ENCODE peak calls at places on chromosomes 4 and X, in seven cellular contexts. M, O, K, C, H, G and I are unnamed samples.

GRCh38 chrX:30308263-30309138 is 689 bp downstream of the NR0B1 start:
- DNase-seq in M (no peak), O (no peak), K (no peak), C (no peak), H (no peak), G (peak; percentile 44), I (no peak)

GRCh38 chrX:15908891-15909290 is 54.3 kb upstream of the AP1S2 start:
- DNase-seq in M (no peak), O (no peak), K (peak; percentile 21), C (no peak), H (no peak), G (peak; percentile 54), I (no peak)

GRCh38 chr4:33107813-33108212 is 2387.6 kb downstream of the PCDH7 start:
- DNase-seq in M (no peak), O (no peak), K (no peak), C (no peak), H (peak; percentile 32), G (no peak), I (no peak)

GRCh38 chr4:110458494-110459266 is 17.3 kb upstream of the ENPEP start:
- DNase-seq in M (no peak), O (no peak), K (no peak), C (no peak), H (no peak), G (no peak), I (no peak)

GRCh38 chr4:72473434-72473900 is 95.6 kb downstream of the ADAMTS3 start:
- DNase-seq in M (no peak), O (no peak), K (peak; percentile 49), C (no peak), H (no peak), G (no peak), I (no peak)

GRCh38 chr4:10013722-10014121 is 7.6 kb downstream of the SLC2A9 start:
- DNase-seq in M (no peak), O (peak; percentile 74), K (peak; percentile 57), C (no peak), H (no peak), G (peak; percentile 75), I (peak; percentile 42)

GRCh38 chr4:114598191-114599121 is at the start of gene UGT8:
- DNase-seq in M (peak; percentile 24), O (peak; percentile 85), K (peak; percentile 2), C (no peak), H (no peak), G (peak; percentile 87), I (peak; percentile 73)

GRCh38 chr4:107891299-107891698 is 40.0 kb upstream of the CYP2U1 start:
- DNase-seq in M (no peak), O (no peak), K (no peak), C (no peak), H (no peak), G (no peak), I (no peak)

GRCh38 chr4:7699040-7699439 is 240.6 kb downstream of the AFAP1 start:
- DNase-seq in M (peak; percentile 96), O (no peak), K (peak; percentile 35), C (peak; percentile 80), H (peak; percentile 82), G (no peak), I (no peak)

DNA sequence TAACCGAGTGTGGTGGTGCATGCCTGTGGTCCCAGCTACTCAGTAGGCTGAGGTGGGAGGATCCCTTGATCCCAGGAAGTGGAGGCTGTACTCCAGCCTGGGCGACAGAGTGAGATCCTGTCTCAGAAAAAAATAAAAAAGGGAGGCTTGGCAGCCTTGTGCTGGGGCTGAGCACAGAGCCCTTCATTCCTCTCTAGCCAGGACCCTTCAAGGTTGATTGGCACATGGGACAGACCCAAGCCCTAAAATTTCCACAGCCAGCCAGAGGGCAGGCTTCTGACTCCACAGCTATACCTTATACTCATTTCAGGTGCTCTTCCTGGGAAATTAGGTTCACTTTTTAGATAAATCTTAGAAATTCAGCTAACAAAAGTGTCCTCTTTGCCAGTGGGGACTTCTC is 553.0 kb upstream of the CPEB2 start:
- DNase-seq in M (no peak), O (no peak), K (no peak), C (no peak), H (no peak), G (no peak), I (no peak)
- H3K4me3 ChIP-seq in M (no peak overlapping the region), O (no peak overlapping the region), K (no peak overlapping the region), C (no peak overlapping the region), H (no peak overlapping the region), G (no peak overlapping the region), I (no peak overlapping the region)

DNA sequence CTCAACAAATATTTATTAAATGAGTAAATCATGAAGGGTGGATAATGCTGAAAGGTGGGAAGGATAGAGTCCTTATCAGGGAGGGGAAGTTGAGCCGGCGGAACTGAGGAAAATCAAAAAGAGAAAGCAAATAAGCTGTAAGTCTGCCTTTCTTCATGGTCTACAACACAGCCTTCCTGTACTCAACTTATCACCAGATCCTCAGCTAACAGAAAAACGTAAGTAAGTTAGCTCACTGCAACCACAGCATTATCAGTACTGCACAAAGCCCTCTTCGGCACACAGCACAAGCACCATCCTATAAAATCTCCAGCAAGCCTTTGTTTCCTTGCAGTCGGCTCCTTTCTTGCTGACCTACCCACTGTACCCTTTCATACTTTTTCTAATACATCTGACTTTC is 70.3 kb downstream of the CRMP1 start:
- DNase-seq in M (no peak), O (no peak), K (no peak), C (no peak), H (no peak), G (no peak), I (no peak)
- H3K4me3 ChIP-seq in M (no peak overlapping the region), O (no peak overlapping the region), K (no peak overlapping the region), C (no peak overlapping the region), H (no peak overlapping the region), G (no peak overlapping the region), I (no peak overlapping the region)

GRCh38 chr4:154744341-154744948 is 645 bp downstream of the LRAT start:
- DNase-seq in M (no peak), O (no peak), K (no peak), C (no peak), H (no peak), G (peak; percentile 34), I (no peak)
- H3K4me3 ChIP-seq in M (peak overlapping the region; percentile 59), O (peak overlapping the region; percentile 48), K (no peak overlapping the region), C (no peak overlapping the region), H (no peak overlapping the region), G (peak overlapping the region; percentile 62), I (no peak overlapping the region)

DNA sequence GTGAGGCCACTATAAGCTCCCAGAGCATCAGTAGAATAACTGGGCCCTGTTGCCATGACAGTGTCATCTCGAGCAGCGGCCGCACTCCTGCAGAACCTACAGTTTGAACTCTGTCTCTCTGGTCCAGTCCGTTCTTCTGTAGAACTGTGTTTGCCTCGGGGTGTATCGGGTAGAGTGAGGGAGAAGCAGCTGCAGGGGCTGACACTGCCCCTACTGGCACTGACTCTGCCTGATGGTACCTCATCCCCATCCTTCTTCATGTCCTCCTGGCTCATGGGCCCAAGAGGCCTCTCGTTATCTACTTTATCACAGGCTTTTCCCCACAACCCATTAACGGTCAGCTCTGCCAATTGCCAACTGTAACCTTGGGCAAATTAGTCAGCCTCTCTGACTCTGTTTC is 96.5 kb downstream of the NPNT start:
- DNase-seq in M (no peak), O (no peak), K (no peak), C (no peak), H (no peak), G (no peak), I (no peak)
- H3K4me3 ChIP-seq in M (no peak overlapping the region), O (no peak overlapping the region), K (no peak overlapping the region), C (no peak overlapping the region), H (no peak overlapping the region), G (no peak overlapping the region), I (no peak overlapping the region)

GRCh38 chrX:46502848-46503247 is 42.4 kb downstream of the ZNF674 start:
- DNase-seq in M (no peak), O (no peak), K (no peak), C (no peak), H (no peak), G (no peak), I (no peak)

GRCh38 chrX:46500054-46500453 is 45.2 kb downstream of the ZNF674 start:
- DNase-seq in M (no peak), O (no peak), K (peak; percentile 2), C (no peak), H (no peak), G (no peak), I (no peak)
- H3K4me3 ChIP-seq in M (no peak overlapping the region), O (no peak overlapping the region), K (no peak overlapping the region), C (no peak overlapping the region), H (no peak overlapping the region), G (no peak overlapping the region), I (no peak overlapping the region)

GRCh38 chr4:80462537-80463207 is 127.1 kb downstream of the CFAP299 start:
- DNase-seq in M (no peak), O (no peak), K (peak; percentile 54), C (no peak), H (no peak), G (no peak), I (peak; percentile 11)
- H3K4me3 ChIP-seq in M (peak overlapping the region; percentile 25), O (peak overlapping the region; percentile 24), K (no peak overlapping the region), C (no peak overlapping the region), H (no peak overlapping the region), G (no peak overlapping the region), I (no peak overlapping the region)

GRCh38 chrX:117977521-117977920 is 139.1 kb downstream of the KLHL13 start:
- DNase-seq in M (no peak), O (no peak), K (no peak), C (no peak), H (no peak), G (no peak), I (no peak)

GRCh38 chrX:117972681-117973080 is 143.9 kb downstream of the KLHL13 start:
- DNase-seq in M (peak; percentile 40), O (no peak), K (peak; percentile 0), C (no peak), H (no peak), G (no peak), I (no peak)

GRCh38 chrX:117969337-117969736 is 147.3 kb downstream of the KLHL13 start:
- DNase-seq in M (no peak), O (no peak), K (no peak), C (no peak), H (no peak), G (no peak), I (no peak)

GRCh38 chrX:117969782-117970181 is 146.8 kb downstream of the KLHL13 start:
- DNase-seq in M (no peak), O (no peak), K (no peak), C (no peak), H (no peak), G (no peak), I (no peak)

GRCh38 chrX:117973175-117974075 is 143.2 kb downstream of the KLHL13 start:
- DNase-seq in M (no peak), O (no peak), K (no peak), C (no peak), H (no peak), G (peak; percentile 49), I (peak; percentile 6)
- H3K4me3 ChIP-seq in M (no peak overlapping the region), O (no peak overlapping the region), K (no peak overlapping the region), C (no peak overlapping the region), H (no peak overlapping the region), G (no peak overlapping the region), I (no peak overlapping the region)